ENCODE peak calls at places on chromosomes 4 and X, in nine cellular contexts. I is dorsolateral prefrontal cortex; P is HFFc6; S is lower lobe of right lung; R is AG09319; M is NCI-H345; J is cardiac muscle cell; C is GM04503; E is activated CD4-positive, CD25-positive, alpha-beta regulatory T cell treated with anti-CD3 and anti-CD28 coated beads, Interleukin-2, amount 50 U/mL, for 16 hours. Z is an unnamed sample.

GRCh38 chr4:11281720-11282119 is 147.0 kb downstream of the HS3ST1 start:
- DNase-seq in I (no peak), M (no peak), R (no peak), J (no peak), E (no peak), C (no peak), P (no peak), S (no peak), Z (no peak)

GRCh38 chr4:11424000-11424399 is 4.7 kb downstream of the HS3ST1 start:
- DNase-seq in M (peak), P (no peak), J (peak), C (no peak), S (no peak), I (peak), R (no peak), E (no peak), Z (no peak)

GRCh38 chr4:154294951-154295350 is 196.6 kb downstream of the DCHS2 start:
- DNase-seq in I (no peak), R (no peak), J (no peak), C (no peak), S (no peak), P (no peak), E (no peak), M (no peak), Z (no peak)

GRCh38 chrX:127888767-127889166 is 163.4 kb downstream of the ACTRT1 start:
- DNase-seq in J (no peak), C (no peak), R (no peak), E (no peak), I (no peak), S (no peak), P (no peak), M (no peak), Z (no peak)

GRCh38 chr4:144820706-144821105 is 174.8 kb downstream of the HHIP start:
- DNase-seq in E (no peak), S (no peak), P (peak), I (no peak), J (no peak), M (no peak), C (peak), R (no peak), Z (no peak)

GRCh38 chrX:44651347-44651746 is 108.7 kb upstream of the FUNDC1 start:
- DNase-seq in I (peak), P (no peak), S (no peak), J (peak), E (no peak), C (no peak), R (no peak), M (no peak), Z (no peak)

GRCh38 chr4:184434496-184435066 is 39.8 kb downstream of the IRF2 start:
- DNase-seq in J (no peak), E (no peak), C (no peak), P (no peak), R (no peak), S (no peak), I (no peak), M (no peak), Z (no peak)

GRCh38 chrX:69189972-69190371 is 24.7 kb upstream of the PJA1 start:
- DNase-seq in E (no peak), P (no peak), M (no peak), R (no peak), I (no peak), C (no peak), S (no peak), J (no peak), Z (no peak)

GRCh38 chr4:140252144-140252741 is 98.3 kb upstream of the MAML3 start:
- DNase-seq in S (peak), P (no peak), J (no peak), R (no peak), I (peak), M (peak), E (no peak), C (no peak), Z (no peak)

GRCh38 chr4:22897520-22898108 is 204.9 kb downstream of the GBA3 start:
- DNase-seq in E (no peak), S (no peak), C (no peak), J (peak), P (peak), R (peak), M (peak), I (peak), Z (no peak)

GRCh38 chr4:158996669-158997074 is 106.2 kb upstream of the RAPGEF2 start:
- DNase-seq in C (peak), M (peak), I (no peak), R (peak), E (no peak), J (no peak), P (peak), S (no peak), Z (no peak)